ENCODE peak calls at places on chromosomes 2 and 18, in nine cellular contexts. Y is stomach; O is ovary; K is PC-9; G is tibial nerve; C is lower lobe of right lung; T is CD8-positive, alpha-beta T cell; Z is foreskin keratinocyte; H is psoas muscle. R is an unnamed sample. For H3K4me1, the result is how much of the 10 kb centered on the place peaks cover.

GRCh38 chr2:182004945-182005344 is 19.3 kb downstream of the PPP1R1C start:
- DNase-seq in Y (no peak), O (no peak), K (no peak), G (no peak), C (no peak), T (no peak), Z (no peak), H (no peak), R (no peak)

GRCh38 chr2:240112914-240113690 is 23.0 kb downstream of the COPS9 start:
- DNase-seq in Y (no peak), O (no peak), K (no peak), G (no peak), C (no peak), T (no peak), Z (no peak), H (no peak), R (no peak)

GRCh38 chr2:240628507-240629418 is 3.5 kb downstream of the GPR35 start:
- DNase-seq in Y (no peak), O (peak), K (no peak), G (no peak), C (peak), T (no peak), Z (no peak), H (no peak), R (no peak)

GRCh38 chr18:37534627-37535026 is 31.0 kb downstream of the CELF4 start:
- DNase-seq in Y (no peak), O (no peak), K (no peak), G (no peak), C (no peak), T (no peak), Z (no peak), H (no peak), R (no peak)

GRCh38 chr18:7940976-7941375 is 373.9 kb downstream of the PTPRM start:
- DNase-seq in Y (no peak), O (no peak), K (no peak), G (no peak), C (no peak), T (no peak), Z (no peak), H (no peak), R (no peak)

GRCh38 chr2:100381240-100381639 is 36.2 kb downstream of the CHST10 start:
- DNase-seq in Y (peak), O (peak), K (peak), G (peak), C (peak), T (peak), Z (peak), H (peak), R (peak)

GRCh38 chr2:95113464-95113863 is 8.1 kb downstream of the MRPS5 start:
- DNase-seq in Y (no peak), O (no peak), K (no peak), G (no peak), C (no peak), T (no peak), Z (no peak), H (no peak), R (no peak)

GRCh38 chr2:119366161-119366648 is 429 bp downstream of the C2orf76 start:
- DNase-seq in Y (no peak), O (no peak), K (no peak), G (no peak), C (no peak), T (no peak), Z (no peak), H (no peak), R (no peak)

GRCh38 chr18:47254341-47254939 is 3.0 kb upstream of the SKOR2 start:
- DNase-seq in Y (no peak), O (no peak), K (no peak), G (peak), C (peak), T (no peak), Z (no peak), H (no peak), R (no peak)

GRCh38 chr2:100262555-100263320 is 59.6 kb downstream of the LONRF2 start:
- DNase-seq in Y (peak), O (peak), K (no peak), G (peak), C (peak), T (peak), Z (peak), H (peak), R (peak)

GRCh38 chr18:829432-829831 is 17.4 kb upstream of the YES1 start:
- DNase-seq in Y (no peak), O (no peak), K (no peak), G (no peak), C (no peak), T (no peak), Z (no peak), H (no peak), R (no peak)

GRCh38 chr2:60394467-60394866 is 159.0 kb downstream of the BCL11A start:
- DNase-seq in Y (no peak), O (no peak), K (no peak), G (no peak), C (no peak), T (no peak), Z (no peak), H (no peak), R (no peak)

GRCh38 chr2:74551942-74552913 is 1.5 kb downstream of the LOXL3 start:
- DNase-seq in Y (no peak), O (no peak), K (no peak), G (no peak), C (no peak), T (no peak), Z (no peak), H (no peak), R (no peak)

GRCh38 chr2:217316743-217317142 is 456.9 kb upstream of the TNP1 start:
- DNase-seq in Y (no peak), O (no peak), K (no peak), G (no peak), C (no peak), T (no peak), Z (no peak), H (no peak), R (no peak)

GRCh38 chr18:45916302-45916701 is 50.8 kb downstream of the EPG5 start:
- DNase-seq in Y (no peak), O (no peak), K (no peak), G (no peak), C (no peak), T (no peak), Z (no peak), H (no peak), R (no peak)

GRCh38 chr2:52919668-52920067 is 847.9 kb upstream of the CHAC2 start:
- DNase-seq in Y (no peak), O (no peak), K (no peak), G (no peak), C (no peak), T (no peak), Z (no peak), H (no peak), R (no peak)

GRCh38 chr2:121944072-121944829 is 188.8 kb downstream of the TSN start:
- DNase-seq in Y (no peak), O (no peak), K (no peak), G (peak), C (no peak), T (no peak), Z (peak), H (peak), R (no peak)

GRCh38 chr2:236769981-236770671 is 200.5 kb downstream of the ACKR3 start:
- DNase-seq in Y (no peak), O (no peak), K (peak), G (no peak), C (no peak), T (no peak), Z (peak), H (no peak), R (no peak)

GRCh38 chr2:72744049-72744448 is 81.8 kb downstream of the EXOC6B start:
- DNase-seq in Y (no peak), O (no peak), K (no peak), G (no peak), C (no peak), T (no peak), Z (peak), H (no peak), R (no peak)

GRCh38 chr18:40874233-40874632 is 1080.8 kb upstream of the PIK3C3 start:
- DNase-seq in Y (no peak), O (no peak), K (no peak), G (no peak), C (no peak), T (no peak), Z (peak), H (no peak), R (no peak)

GRCh38 chr2:189393440-189394111 is 47.7 kb upstream of the WDR75 start:
- DNase-seq in Y (no peak), O (no peak), K (peak), G (no peak), C (no peak), T (no peak), Z (peak), H (no peak), R (no peak)

GRCh38 chr2:60227014-60227413 is 326.4 kb downstream of the BCL11A start:
- DNase-seq in Y (no peak), O (no peak), K (no peak), G (no peak), C (no peak), T (no peak), Z (no peak), H (no peak), R (no peak)

GRCh38 chr2:219563271-219563928 is 7.9 kb downstream of the OBSL1 start:
- DNase-seq in Y (no peak), O (no peak), K (no peak), G (no peak), C (no peak), T (no peak), Z (no peak), H (no peak), R (no peak)

GRCh38 chr2:30847329-30847728 is 40.1 kb upstream of the CAPN13 start:
- DNase-seq in Y (no peak), O (no peak), K (peak), G (no peak), C (no peak), T (no peak), Z (no peak), H (no peak), R (no peak)

GRCh38 chr2:171487201-171487600 is 35.1 kb upstream of the CYBRD1 start:
- DNase-seq in Y (no peak), O (no peak), K (no peak), G (no peak), C (no peak), T (no peak), Z (no peak), H (no peak), R (no peak)

GRCh38 chr2:175627405-175627804 is 374.7 kb downstream of the LNPK start:
- DNase-seq in Y (no peak), O (no peak), K (no peak), G (no peak), C (no peak), T (no peak), Z (no peak), H (no peak), R (no peak)

GRCh38 chr18:23977709-23978483 is 36.7 kb upstream of the TTC39C start:
- DNase-seq in Y (no peak), O (no peak), K (no peak), G (no peak), C (no peak), T (no peak), Z (no peak), H (no peak), R (peak)

GRCh38 chr2:204989877-204990276 is 444.6 kb downstream of the PARD3B start:
- DNase-seq in Y (no peak), O (no peak), K (no peak), G (no peak), C (no peak), T (no peak), Z (no peak), H (no peak), R (no peak)

GRCh38 chr18:54777118-54777791 is 51.0 kb upstream of the RAB27B start:
- DNase-seq in Y (no peak), O (no peak), K (no peak), G (no peak), C (no peak), T (no peak), Z (no peak), H (no peak), R (no peak)

GRCh38 chr2:29522951-29523669 is 398.3 kb downstream of the ALK start:
- DNase-seq in Y (no peak), O (no peak), K (peak), G (no peak), C (no peak), T (no peak), Z (no peak), H (no peak), R (no peak)

GRCh38 chr18:57759650-57760049 is 43.5 kb downstream of the ATP8B1 start:
- DNase-seq in Y (no peak), O (no peak), K (peak), G (no peak), C (no peak), T (no peak), Z (no peak), H (no peak), R (no peak)

GRCh38 chr2:54728669-54729120 is 5.2 kb downstream of the EML6 start:
- DNase-seq in Y (no peak), O (no peak), K (peak), G (no peak), C (no peak), T (no peak), Z (peak), H (no peak), R (no peak)

GRCh38 chr18:5839102-5839501 is 56.2 kb downstream of the TMEM200C start:
- DNase-seq in Y (no peak), O (no peak), K (no peak), G (no peak), C (no peak), T (no peak), Z (no peak), H (no peak), R (no peak)

GRCh38 chr18:75248426-75249191 is 38.0 kb downstream of the TSHZ1 start:
- DNase-seq in Y (no peak), O (no peak), K (no peak), G (no peak), C (no peak), T (no peak), Z (no peak), H (no peak), R (no peak)

GRCh38 chr2:165245081-165245480 is 5.9 kb downstream of the SCN2A start:
- DNase-seq in Y (no peak), O (no peak), K (no peak), G (no peak), C (no peak), T (no peak), Z (no peak), H (no peak), R (no peak)

GRCh38 chr2:84904717-84905174 is 710 bp upstream of the TMSB10 start:
- DNase-seq in Y (peak), O (peak), K (no peak), G (peak), C (peak), T (peak), Z (no peak), H (peak), R (no peak)

GRCh38 chr2:20534913-20535801 is 88.3 kb downstream of the RHOB start:
- DNase-seq in Y (no peak), O (no peak), K (no peak), G (no peak), C (no peak), T (no peak), Z (no peak), H (peak), R (no peak)

GRCh38 chr18:6194640-6195039 is 220.1 kb downstream of the L3MBTL4 start:
- DNase-seq in Y (no peak), O (no peak), K (no peak), G (no peak), C (no peak), T (no peak), Z (no peak), H (no peak), R (no peak)

GRCh38 chr18:28725876-28726275 is 548.9 kb upstream of the CDH2 start:
- DNase-seq in Y (no peak), O (no peak), K (no peak), G (no peak), C (no peak), T (no peak), Z (peak), H (no peak), R (no peak)

GRCh38 chr2:202808754-202809153 is 62.8 kb downstream of the ICA1L start:
- DNase-seq in Y (no peak), O (no peak), K (no peak), G (no peak), C (no peak), T (no peak), Z (peak), H (no peak), R (no peak)
- H3K4me1 ChIP-seq in Y (under half), O (under half), K (under half), G (under half), C (under half), T (under half), Z (under half), H (under half), R (under half)

GRCh38 chr2:6723865-6724571 is 141.7 kb downstream of the CMPK2 start:
- DNase-seq in Y (no peak), O (no peak), K (no peak), G (no peak), C (no peak), T (no peak), Z (no peak), H (no peak), R (no peak)
- H3K4me1 ChIP-seq in Y (under half), O (under half), K (under half), G (under half), C (under half), T (under half), Z (under half), H (under half), R (under half)

GRCh38 chr2:88127888-88128653 is at the start of gene FABP1:
- DNase-seq in Y (no peak), O (no peak), K (no peak), G (no peak), C (no peak), T (no peak), Z (no peak), H (no peak), R (no peak)

GRCh38 chr2:88128654-88129312 is 921 bp upstream of the FABP1 start:
- DNase-seq in Y (no peak), O (no peak), K (no peak), G (no peak), C (no peak), T (no peak), Z (no peak), H (no peak), R (no peak)

GRCh38 chr2:88131201-88131998 is 3.5 kb upstream of the FABP1 start:
- DNase-seq in Y (no peak), O (no peak), K (no peak), G (no peak), C (no peak), T (no peak), Z (no peak), H (no peak), R (no peak)

GRCh38 chr2:88127638-88127887 is 299 bp downstream of the FABP1 start:
- DNase-seq in Y (no peak), O (no peak), K (no peak), G (no peak), C (no peak), T (no peak), Z (no peak), H (no peak), R (no peak)

DNA sequence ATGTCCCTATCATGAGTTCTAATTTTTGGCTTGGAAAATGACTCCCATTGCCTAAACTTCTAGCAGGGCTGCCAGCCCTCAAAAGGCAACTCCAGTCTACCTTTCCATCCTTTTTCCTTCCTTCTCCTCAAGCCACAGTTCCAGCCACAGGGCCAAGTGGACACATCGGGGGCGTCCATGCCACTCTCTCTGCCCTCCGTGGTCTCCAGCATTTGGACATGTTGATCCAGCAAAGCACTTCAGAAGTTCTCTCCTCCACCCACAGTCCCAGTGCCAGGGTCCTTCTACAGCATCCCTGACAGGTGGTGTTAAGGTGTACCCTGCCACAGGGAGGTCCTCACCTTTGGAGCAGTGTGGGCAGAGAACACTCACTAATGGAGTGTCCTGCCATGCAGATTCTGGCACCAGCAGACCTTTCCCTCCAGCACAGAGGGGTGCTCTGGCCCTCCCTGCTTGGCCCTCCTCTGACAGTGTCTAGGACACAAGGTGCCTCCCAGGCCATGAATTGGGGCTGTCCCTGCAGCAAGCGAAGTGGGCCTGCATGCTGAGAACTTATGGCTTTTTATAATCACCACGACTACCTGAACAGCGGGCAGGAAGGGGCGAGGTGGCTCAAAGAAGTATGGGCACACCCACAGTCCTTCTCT is 1.6 kb upstream of the FABP1 start:
- DNase-seq in Y (no peak), O (no peak), K (no peak), G (no peak), C (no peak), T (no peak), Z (no peak), H (no peak), R (no peak)
- H3K4me1 ChIP-seq in Y (under half), O (under half), K (under half), G (under half), C (under half), T (under half), Z (under half), H (under half), R (under half)

DNA sequence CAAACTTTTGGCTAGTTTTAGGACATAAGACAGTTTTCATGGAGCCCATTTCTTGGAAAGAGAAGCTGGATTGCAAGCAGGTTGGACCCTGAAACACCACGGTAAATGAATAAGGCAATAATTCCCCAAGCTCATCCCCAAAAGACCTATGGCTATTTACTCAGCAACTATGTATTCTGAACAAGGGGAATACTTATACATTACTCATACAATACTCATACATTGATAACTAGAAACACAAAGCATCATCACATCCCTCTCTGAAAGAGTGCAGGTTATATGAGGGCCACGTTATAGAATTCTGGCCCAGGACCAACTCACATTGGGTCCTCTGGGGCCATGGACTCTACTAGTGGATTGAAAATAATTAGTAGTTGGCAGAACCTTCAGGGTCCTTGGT is 154.8 kb downstream of the TMX3 start:
- DNase-seq in Y (no peak), O (no peak), K (no peak), G (no peak), C (no peak), T (no peak), Z (peak), H (no peak), R (no peak)
- H3K4me1 ChIP-seq in Y (under half), O (under half), K (under half), G (under half), C (under half), T (under half), Z (under half), H (under half), R (under half)

DNA sequence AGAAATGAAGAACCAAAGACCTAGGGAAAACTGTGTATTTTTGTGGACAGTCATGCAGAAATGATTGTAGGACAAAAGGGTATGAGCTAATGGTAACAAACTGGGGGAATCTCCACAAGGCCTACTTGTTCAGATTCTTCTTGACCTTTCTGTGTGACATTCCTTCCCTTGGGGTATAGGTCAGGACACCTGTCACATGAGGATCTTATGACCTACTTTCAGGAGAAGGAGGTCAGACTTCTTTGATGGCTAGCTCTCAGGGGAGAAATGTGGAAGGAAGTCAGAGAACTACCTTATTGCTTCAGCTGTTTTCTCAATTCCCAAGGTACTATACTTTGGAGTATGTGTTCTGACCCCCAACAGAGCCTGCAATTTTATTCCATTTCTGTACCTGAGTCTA is 40.7 kb upstream of the TANK start:
- DNase-seq in Y (no peak), O (no peak), K (no peak), G (no peak), C (no peak), T (no peak), Z (no peak), H (no peak), R (no peak)
- H3K4me1 ChIP-seq in Y (under half), O (under half), K (under half), G (under half), C (under half), T (under half), Z (under half), H (under half), R (under half)

DNA sequence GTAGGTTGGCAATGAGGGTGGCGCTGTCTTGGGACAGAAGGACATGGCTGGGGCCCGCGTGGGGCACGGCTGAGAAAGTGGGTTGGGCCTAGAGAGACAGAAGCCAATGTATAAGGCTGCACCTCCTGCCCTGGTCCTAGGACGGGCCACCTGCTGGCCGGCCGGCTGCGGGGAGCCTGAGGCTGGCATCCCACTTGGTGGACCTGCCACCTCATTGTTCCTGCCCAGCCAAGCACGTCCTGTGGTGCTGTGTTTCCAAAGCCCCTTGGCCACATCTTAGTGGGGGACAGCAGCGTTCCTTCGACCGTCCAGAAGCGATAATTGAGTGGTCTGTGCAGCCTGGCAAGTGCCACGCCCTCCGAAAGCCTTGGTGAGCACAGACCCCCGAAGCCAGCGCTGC is 223.9 kb downstream of the LDLRAD4 start:
- DNase-seq in Y (no peak), O (no peak), K (no peak), G (no peak), C (no peak), T (no peak), Z (no peak), H (no peak), R (no peak)
- H3K4me1 ChIP-seq in Y (under half), O (under half), K (under half), G (under half), C (under half), T (under half), Z (under half), H (under half), R (under half)

R was measured in CD4-positive, alpha-beta memory T cell.